ENCODE peak calls at places on chromosomes 12 and 14, in nine cellular contexts. G is T-helper 1 cell; X is stimulated activated CD4-positive, alpha-beta T cell treated with anti-CD3 and anti-CD28 coated beads, TNF-alpha, amount 100 ng/mL, for 24 hours; E is foreskin fibroblast; J is K562; C is stimulated activated CD8-positive, alpha-beta memory T cell treated with anti-CD3 and anti-CD28 coated beads, Interleukin-15, amount 100 ng/mL, for 4 hours; I is cardiac fibroblast; B is breast epithelium; Z is natural killer cell. W is an unnamed sample.

GRCh38 chr14:96119947-96120346 is 80.8 kb downstream of the C14orf132 start:
- DNase-seq in E (peak), X (no peak), B (no peak), I (no peak), J (no peak), Z (no peak), G (no peak), C (no peak), W (no peak)

GRCh38 chr14:76546426-76547221 is 170.7 kb downstream of the ESRRB start:
- DNase-seq in G (no peak), B (no peak), X (no peak), J (peak), I (no peak), C (no peak), Z (no peak), E (no peak), W (no peak)

GRCh38 chr12:13627536-13627935 is 353.9 kb downstream of the GRIN2B start:
- DNase-seq in Z (no peak), J (no peak), C (no peak), B (no peak), E (no peak), I (no peak), G (no peak), X (no peak), W (no peak)

GRCh38 chr12:48160807-48161206 is 3.5 kb upstream of the ASB8 start:
- DNase-seq in X (no peak), C (no peak), I (peak), B (no peak), J (no peak), E (no peak), G (no peak), Z (no peak), W (no peak)

GRCh38 chr12:72207094-72207493 is 65.1 kb upstream of the TRHDE start:
- DNase-seq in E (no peak), J (no peak), C (no peak), Z (no peak), B (no peak), X (no peak), I (no peak), G (no peak), W (no peak)

GRCh38 chr12:91732086-91732485 is 413.6 kb downstream of the BTG1 start:
- DNase-seq in G (no peak), E (peak), J (no peak), I (no peak), C (no peak), X (no peak), B (no peak), Z (no peak), W (peak)

GRCh38 chr12:4506870-4507269 is 31.8 kb upstream of the RAD51AP1 start:
- DNase-seq in I (peak), E (peak), Z (no peak), J (no peak), G (no peak), X (no peak), C (no peak), B (no peak), W (no peak)

GRCh38 chr12:40168001-40168400 is 56.8 kb upstream of the LRRK2 start:
- DNase-seq in G (no peak), I (no peak), C (no peak), Z (no peak), X (no peak), J (no peak), B (no peak), E (no peak), W (no peak)

GRCh38 chr12:1706284-1707016 is 15.6 kb downstream of the ADIPOR2 start:
- DNase-seq in C (no peak), J (no peak), I (no peak), Z (no peak), G (no peak), B (no peak), E (peak), X (no peak), W (no peak)

GRCh38 chr12:49649892-49650291 is 26.5 kb downstream of the PRPF40B start:
- DNase-seq in G (no peak), X (no peak), C (no peak), E (no peak), Z (no peak), I (no peak), B (no peak), J (no peak), W (no peak)

GRCh38 chr12:79871621-79872020 is 63.3 kb downstream of the PPP1R12A start:
- DNase-seq in J (no peak), G (no peak), I (no peak), C (no peak), B (no peak), E (no peak), Z (no peak), X (no peak), W (no peak)

GRCh38 chr14:95237121-95237876 is 80.0 kb upstream of the DICER1 start:
- DNase-seq in X (no peak), G (no peak), J (no peak), C (no peak), B (no peak), Z (no peak), E (no peak), I (no peak), W (no peak)

GRCh38 chr12:98653866-98654493 is 8.9 kb downstream of the APAF1 start:
- DNase-seq in E (peak), C (no peak), X (no peak), Z (no peak), G (no peak), B (no peak), I (peak), J (peak), W (peak)

GRCh38 chr14:38505221-38506095 is 249.6 kb upstream of the CLEC14A start:
- DNase-seq in X (no peak), G (no peak), I (no peak), E (peak), Z (no peak), B (no peak), C (no peak), J (no peak), W (no peak)

GRCh38 chr12:80222261-80222660 is 122.9 kb downstream of the OTOGL start:
- DNase-seq in Z (no peak), G (no peak), C (no peak), E (no peak), I (peak), X (no peak), B (no peak), J (no peak), W (no peak)

GRCh38 chr12:108379761-108380160 is 40.6 kb upstream of the CMKLR1 start:
- DNase-seq in I (no peak), B (no peak), E (no peak), X (no peak), J (no peak), G (no peak), C (no peak), Z (no peak), W (no peak)

GRCh38 chr14:50362791-50363733 is 33.6 kb downstream of the CDKL1 start:
- DNase-seq in G (no peak), E (peak), X (no peak), Z (peak), J (no peak), C (no peak), B (no peak), I (peak), W (no peak)

GRCh38 chr14:77302926-77303325 is 17.8 kb downstream of the POMT2 start:
- DNase-seq in Z (no peak), J (peak), C (no peak), G (no peak), B (no peak), E (peak), I (no peak), X (no peak), W (no peak)

GRCh38 chr12:114692558-114693531 is 8.9 kb upstream of the TBX3 start:
- DNase-seq in E (peak), J (no peak), C (no peak), I (no peak), G (no peak), Z (no peak), B (no peak), X (no peak), W (no peak)

GRCh38 chr14:72745546-72745945 is 148.4 kb downstream of the DPF3 start:
- DNase-seq in I (peak), C (no peak), Z (no peak), B (no peak), J (no peak), G (no peak), X (no peak), E (peak), W (peak)

GRCh38 chr14:103022669-103023044 is 34.7 kb downstream of the CDC42BPB start:
- DNase-seq in G (no peak), B (no peak), Z (no peak), E (no peak), I (no peak), X (no peak), J (no peak), C (no peak), W (no peak)

GRCh38 chr14:102125546-102125945 is 14.2 kb upstream of the WDR20 start:
- DNase-seq in B (no peak), J (no peak), G (no peak), I (no peak), X (no peak), E (no peak), C (no peak), Z (no peak), W (no peak)

GRCh38 chr14:102154121-102154520 is 14.4 kb downstream of the WDR20 start:
- DNase-seq in C (no peak), J (no peak), G (no peak), X (no peak), I (no peak), E (no peak), B (no peak), Z (no peak), W (no peak)

GRCh38 chr12:93895096-93895460 is 217.9 kb downstream of the CRADD start:
- DNase-seq in C (no peak), X (no peak), I (peak), E (peak), G (no peak), Z (no peak), B (no peak), J (no peak), W (peak)

GRCh38 chr14:54839681-54840080 is 62.9 kb downstream of the GCH1 start:
- DNase-seq in C (no peak), X (no peak), G (no peak), I (peak), Z (no peak), J (no peak), B (peak), E (peak), W (no peak)

GRCh38 chr12:122977153-122977552 is 2.1 kb downstream of the OGFOD2 start:
- DNase-seq in C (no peak), I (no peak), G (no peak), E (no peak), X (no peak), J (no peak), B (no peak), Z (no peak), W (no peak)

GRCh38 chr12:93128332-93128707 is 199.2 kb upstream of the EEA1 start:
- DNase-seq in Z (no peak), B (peak), E (no peak), C (no peak), J (no peak), I (no peak), X (no peak), G (no peak), W (no peak)

GRCh38 chr12:57237952-57238853 is 8.7 kb downstream of the SHMT2 start:
- DNase-seq in I (no peak), B (no peak), X (no peak), C (no peak), J (peak), E (peak), G (no peak), Z (peak), W (no peak)

GRCh38 chr14:101733211-101733610 is 28.3 kb upstream of the PPP2R5C start:
- DNase-seq in C (no peak), B (no peak), Z (no peak), X (no peak), J (no peak), I (peak), G (no peak), E (peak), W (no peak)

GRCh38 chr12:100842156-100842555 is 47.6 kb downstream of the ANO4 start:
- DNase-seq in X (no peak), C (no peak), Z (no peak), B (no peak), E (no peak), I (no peak), G (no peak), J (no peak), W (no peak)

GRCh38 chr14:79352026-79352425 is 859.3 kb downstream of the DIO2 start:
- DNase-seq in G (no peak), E (no peak), J (no peak), C (no peak), I (peak), X (no peak), B (no peak), Z (no peak), W (no peak)

GRCh38 chr14:66955159-66955558 is 234.1 kb upstream of the GARIN2 start:
- DNase-seq in X (no peak), Z (no peak), I (no peak), G (no peak), C (no peak), E (no peak), J (no peak), B (no peak), W (no peak)

GRCh38 chr14:85565862-85566296 is 35.9 kb downstream of the FLRT2 start:
- DNase-seq in Z (no peak), E (peak), I (peak), G (no peak), C (no peak), B (no peak), J (no peak), X (no peak), W (peak)

W was measured in stromal cell of bone marrow.